ENCODE peak calls at places on chromosomes 7 and 10, in five cellular contexts. One of them, this sample, is unnamed.

GRCh38 chr7:143885951-143886350 is 16.0 kb downstream of the TCAF1 start:
- DNase-seq in A549: no peak
- DNase-seq in suprapubic skin: no peak
- DNase-seq in HepG2: no peak
- DNase-seq in stomach: no peak
- DNase-seq in this sample: no peak

GRCh38 chr10:44835300-44835699 is 75.8 kb upstream of the TMEM72 start:
- DNase-seq in A549: no peak
- DNase-seq in suprapubic skin: no peak
- DNase-seq in HepG2: no peak
- DNase-seq in stomach: no peak
- DNase-seq in this sample: no peak

GRCh38 chr7:16034353-16034752 is 347.9 kb upstream of the MEOX2 start:
- DNase-seq in A549: no peak
- DNase-seq in suprapubic skin: no peak
- DNase-seq in HepG2: no peak
- DNase-seq in stomach: no peak
- DNase-seq in this sample: no peak

GRCh38 chr10:68110027-68110426 is 739 bp downstream of the MYPN start:
- DNase-seq in A549: no peak
- DNase-seq in suprapubic skin: no peak
- DNase-seq in HepG2: no peak
- DNase-seq in stomach: no peak
- DNase-seq in this sample: no peak

GRCh38 chr7:155291045-155291530 is 6.6 kb upstream of the INSIG1 start:
- DNase-seq in A549: peak; percentile 67
- DNase-seq in suprapubic skin: no peak
- DNase-seq in HepG2: peak; percentile 2
- DNase-seq in stomach: peak; percentile 52
- DNase-seq in this sample: no peak

GRCh38 chr10:132198381-132199181 is 11.8 kb downstream of the DPYSL4 start:
- DNase-seq in A549: no peak
- DNase-seq in suprapubic skin: no peak
- DNase-seq in HepG2: no peak
- DNase-seq in stomach: no peak
- DNase-seq in this sample: no peak

GRCh38 chr10:92972066-92972870 is 88.3 kb upstream of the CYP26C1 start:
- DNase-seq in A549: peak; percentile 75
- DNase-seq in suprapubic skin: no peak
- DNase-seq in HepG2: peak; percentile 80
- DNase-seq in stomach: peak; percentile 56
- DNase-seq in this sample: no peak

GRCh38 chr7:90720970-90721768 is 125.0 kb downstream of the CDK14 start:
- DNase-seq in A549: no peak
- DNase-seq in suprapubic skin: no peak
- DNase-seq in HepG2: peak; percentile 53
- DNase-seq in stomach: peak; percentile 85
- DNase-seq in this sample: peak; percentile 63

GRCh38 chr10:33026422-33026821 is 68.4 kb upstream of the ITGB1 start:
- DNase-seq in A549: no peak
- DNase-seq in suprapubic skin: no peak
- DNase-seq in HepG2: no peak
- DNase-seq in stomach: no peak
- DNase-seq in this sample: no peak

GRCh38 chr10:79027147-79028055 is 41.4 kb upstream of the ZMIZ1 start:
- DNase-seq in A549: no peak
- DNase-seq in suprapubic skin: peak; percentile 58
- DNase-seq in HepG2: no peak
- DNase-seq in stomach: no peak
- DNase-seq in this sample: no peak

GRCh38 chr10:44980309-44981171 is 1.9 kb upstream of the DEPP1 start:
- DNase-seq in A549: no peak
- DNase-seq in suprapubic skin: peak; percentile 80
- DNase-seq in HepG2: peak; percentile 97
- DNase-seq in stomach: no peak
- DNase-seq in this sample: no peak

GRCh38 chr10:24465124-24465874 is 256.4 kb downstream of the KIAA1217 start:
- DNase-seq in A549: no peak
- DNase-seq in suprapubic skin: no peak
- DNase-seq in HepG2: no peak
- DNase-seq in stomach: peak; percentile 57
- DNase-seq in this sample: no peak

GRCh38 chr10:98144985-98145384 is 10.5 kb downstream of the R3HCC1L start:
- DNase-seq in A549: no peak
- DNase-seq in suprapubic skin: no peak
- DNase-seq in HepG2: no peak
- DNase-seq in stomach: no peak
- DNase-seq in this sample: no peak

GRCh38 chr7:121079425-121080169 is 91.1 kb downstream of the CPED1 start:
- DNase-seq in A549: no peak
- DNase-seq in suprapubic skin: no peak
- DNase-seq in HepG2: peak; percentile 32
- DNase-seq in stomach: no peak
- DNase-seq in this sample: no peak

GRCh38 chr7:6545398-6546126 is 5.7 kb downstream of the GRID2IP start:
- DNase-seq in A549: no peak
- DNase-seq in suprapubic skin: no peak
- DNase-seq in HepG2: no peak
- DNase-seq in stomach: no peak
- DNase-seq in this sample: no peak

GRCh38 chr7:40922316-40922670 is 780.6 kb downstream of the INHBA start:
- DNase-seq in A549: no peak
- DNase-seq in suprapubic skin: no peak
- DNase-seq in HepG2: no peak
- DNase-seq in stomach: no peak
- DNase-seq in this sample: no peak

GRCh38 chr10:73997479-73997805 is 474 bp upstream of the VCL start:
- DNase-seq in A549: no peak
- DNase-seq in suprapubic skin: no peak
- DNase-seq in HepG2: no peak
- DNase-seq in stomach: no peak
- DNase-seq in this sample: no peak

GRCh38 chr10:9342865-9343450 is 1288.5 kb downstream of the GATA3 start:
- DNase-seq in A549: peak; percentile 36
- DNase-seq in suprapubic skin: no peak
- DNase-seq in HepG2: peak; percentile 33
- DNase-seq in stomach: no peak
- DNase-seq in this sample: no peak

GRCh38 chr10:34916368-34916767 is 101.3 kb upstream of the PARD3 start:
- DNase-seq in A549: no peak
- DNase-seq in suprapubic skin: peak; percentile 13
- DNase-seq in HepG2: no peak
- DNase-seq in stomach: no peak
- DNase-seq in this sample: no peak

GRCh38 chr10:74079028-74079913 is 71.4 kb downstream of the AP3M1 start:
- DNase-seq in A549: no peak
- DNase-seq in suprapubic skin: no peak
- DNase-seq in HepG2: no peak
- DNase-seq in stomach: no peak
- DNase-seq in this sample: no peak

GRCh38 chr7:96719164-96719563 is 9.5 kb upstream of the SEM1 start:
- DNase-seq in A549: no peak
- DNase-seq in suprapubic skin: no peak
- DNase-seq in HepG2: no peak
- DNase-seq in stomach: no peak
- DNase-seq in this sample: no peak

GRCh38 chr10:27998178-27998953 is 513 bp downstream of the ODAD2 start:
- DNase-seq in A549: peak; percentile 3
- DNase-seq in suprapubic skin: no peak
- DNase-seq in HepG2: no peak
- DNase-seq in stomach: no peak
- DNase-seq in this sample: no peak

GRCh38 chr10:49633327-49634045 is 19.6 kb downstream of the CHAT start:
- DNase-seq in A549: no peak
- DNase-seq in suprapubic skin: peak; percentile 69
- DNase-seq in HepG2: no peak
- DNase-seq in stomach: no peak
- DNase-seq in this sample: no peak

GRCh38 chr7:22565315-22565811 is 65.4 kb upstream of the STEAP1B start:
- DNase-seq in A549: no peak
- DNase-seq in suprapubic skin: no peak
- DNase-seq in HepG2: no peak
- DNase-seq in stomach: no peak
- DNase-seq in this sample: no peak
- H3K4me3 ChIP-seq in A549: no peak overlapping the region
- H3K4me3 ChIP-seq in suprapubic skin: no peak overlapping the region
- H3K4me3 ChIP-seq in HepG2: no peak overlapping the region
- H3K4me3 ChIP-seq in stomach: no peak overlapping the region
- H3K4me3 ChIP-seq in this sample: no peak overlapping the region

GRCh38 chr7:131107343-131108211 is 220.1 kb upstream of the MKLN1 start:
- DNase-seq in A549: peak; percentile 88
- DNase-seq in suprapubic skin: peak; percentile 86
- DNase-seq in HepG2: peak; percentile 83
- DNase-seq in stomach: peak; percentile 69
- DNase-seq in this sample: peak; percentile 56

GRCh38 chr7:131104611-131105293 is 222.9 kb upstream of the MKLN1 start:
- DNase-seq in A549: no peak
- DNase-seq in suprapubic skin: no peak
- DNase-seq in HepG2: no peak
- DNase-seq in stomach: no peak
- DNase-seq in this sample: no peak

GRCh38 chr7:131106681-131107342 is 220.9 kb upstream of the MKLN1 start:
- DNase-seq in A549: peak; percentile 60
- DNase-seq in suprapubic skin: peak; percentile 86
- DNase-seq in HepG2: no peak
- DNase-seq in stomach: peak; percentile 45
- DNase-seq in this sample: peak; percentile 50

GRCh38 chr7:131105294-131105802 is 222.3 kb upstream of the MKLN1 start:
- DNase-seq in A549: peak; percentile 50
- DNase-seq in suprapubic skin: no peak
- DNase-seq in HepG2: no peak
- DNase-seq in stomach: no peak
- DNase-seq in this sample: peak; percentile 43

DNA sequence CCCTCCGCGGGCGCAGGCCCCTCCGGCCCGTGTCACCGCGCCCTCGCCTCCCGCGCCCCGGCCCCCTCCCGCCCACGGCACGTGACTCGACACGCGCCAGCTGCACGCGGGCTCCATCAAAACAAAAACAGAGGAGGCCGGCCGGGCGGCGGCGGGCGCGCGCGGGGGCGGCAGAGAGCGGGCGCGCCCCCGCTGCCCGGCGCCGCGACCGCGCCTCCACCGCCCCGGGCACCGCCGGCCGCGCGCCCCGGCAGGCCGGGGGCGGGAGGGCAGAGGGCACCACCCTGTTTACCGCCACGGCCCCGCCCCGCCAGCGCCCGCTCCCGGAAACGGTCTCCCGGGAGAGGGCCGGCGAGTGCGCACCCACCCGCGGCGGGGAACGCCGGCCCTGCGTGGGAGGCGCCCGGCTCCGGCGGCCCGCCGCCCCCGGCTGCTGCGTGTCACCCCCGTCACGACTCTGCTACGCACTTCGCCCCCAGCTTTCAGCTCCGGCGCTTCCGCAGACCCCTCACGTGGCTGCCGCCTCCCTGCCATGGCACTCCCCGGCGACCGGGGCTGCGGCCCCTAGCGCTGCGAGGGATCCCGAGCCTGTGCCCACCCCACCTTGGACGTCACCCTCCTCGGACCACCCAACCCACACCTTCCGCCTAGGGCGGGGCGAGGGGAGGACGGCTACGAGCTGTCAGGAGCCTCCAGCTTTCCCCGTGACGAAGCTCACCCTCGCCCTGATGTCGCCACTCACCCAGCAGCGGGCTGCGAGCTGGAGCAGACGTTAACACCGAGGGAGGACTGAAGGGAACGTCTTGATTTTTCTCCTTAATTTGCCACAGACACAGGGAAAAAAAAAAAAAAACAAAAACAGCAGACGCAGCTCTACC is 221.6 kb upstream of the MKLN1 start:
- DNase-seq in A549: peak; percentile 76
- DNase-seq in suprapubic skin: peak; percentile 89
- DNase-seq in HepG2: peak; percentile 59
- DNase-seq in stomach: peak; percentile 83
- DNase-seq in this sample: peak; percentile 69
- TF ChIP-seq EP300 in A549: no peak
- TF ChIP-seq EP300 in suprapubic skin: no peak
- TF ChIP-seq EP300 in HepG2: no peak
- TF ChIP-seq EP300 in stomach: peak; percentile 15
- TF ChIP-seq EP300 in this sample: peak; percentile 97

GRCh38 chr10:86830043-86830591 is 73.7 kb downstream of the BMPR1A start:
- DNase-seq in A549: no peak
- DNase-seq in suprapubic skin: no peak
- DNase-seq in HepG2: no peak
- DNase-seq in stomach: no peak
- DNase-seq in this sample: no peak
- H3K4me1 ChIP-seq in A549: peaks cover 20% of the 10 kb centered on the region
- H3K4me1 ChIP-seq in suprapubic skin: peaks cover 8% of the 10 kb centered on the region
- H3K4me1 ChIP-seq in HepG2: no peaks in the 10 kb centered on the region
- H3K4me1 ChIP-seq in stomach: peaks cover 19% of the 10 kb centered on the region
- H3K4me1 ChIP-seq in this sample: peaks cover 59% of the 10 kb centered on the region

GRCh38 chr7:130491841-130492518 is at the start of gene MEST:
- DNase-seq in A549: no peak
- DNase-seq in suprapubic skin: no peak
- DNase-seq in HepG2: no peak
- DNase-seq in stomach: no peak
- DNase-seq in this sample: no peak

GRCh38 chr7:130489140-130489967 is 2.5 kb upstream of the MEST start:
- DNase-seq in A549: no peak
- DNase-seq in suprapubic skin: no peak
- DNase-seq in HepG2: no peak
- DNase-seq in stomach: no peak
- DNase-seq in this sample: no peak

GRCh38 chr7:130490287-130490686 is 1.6 kb upstream of the MEST start:
- DNase-seq in A549: no peak
- DNase-seq in suprapubic skin: no peak
- DNase-seq in HepG2: no peak
- DNase-seq in stomach: no peak
- DNase-seq in this sample: no peak

GRCh38 chr7:130492519-130493274 is 812 bp downstream of the MEST start:
- DNase-seq in A549: no peak
- DNase-seq in suprapubic skin: no peak
- DNase-seq in HepG2: no peak
- DNase-seq in stomach: no peak
- DNase-seq in this sample: no peak

DNA sequence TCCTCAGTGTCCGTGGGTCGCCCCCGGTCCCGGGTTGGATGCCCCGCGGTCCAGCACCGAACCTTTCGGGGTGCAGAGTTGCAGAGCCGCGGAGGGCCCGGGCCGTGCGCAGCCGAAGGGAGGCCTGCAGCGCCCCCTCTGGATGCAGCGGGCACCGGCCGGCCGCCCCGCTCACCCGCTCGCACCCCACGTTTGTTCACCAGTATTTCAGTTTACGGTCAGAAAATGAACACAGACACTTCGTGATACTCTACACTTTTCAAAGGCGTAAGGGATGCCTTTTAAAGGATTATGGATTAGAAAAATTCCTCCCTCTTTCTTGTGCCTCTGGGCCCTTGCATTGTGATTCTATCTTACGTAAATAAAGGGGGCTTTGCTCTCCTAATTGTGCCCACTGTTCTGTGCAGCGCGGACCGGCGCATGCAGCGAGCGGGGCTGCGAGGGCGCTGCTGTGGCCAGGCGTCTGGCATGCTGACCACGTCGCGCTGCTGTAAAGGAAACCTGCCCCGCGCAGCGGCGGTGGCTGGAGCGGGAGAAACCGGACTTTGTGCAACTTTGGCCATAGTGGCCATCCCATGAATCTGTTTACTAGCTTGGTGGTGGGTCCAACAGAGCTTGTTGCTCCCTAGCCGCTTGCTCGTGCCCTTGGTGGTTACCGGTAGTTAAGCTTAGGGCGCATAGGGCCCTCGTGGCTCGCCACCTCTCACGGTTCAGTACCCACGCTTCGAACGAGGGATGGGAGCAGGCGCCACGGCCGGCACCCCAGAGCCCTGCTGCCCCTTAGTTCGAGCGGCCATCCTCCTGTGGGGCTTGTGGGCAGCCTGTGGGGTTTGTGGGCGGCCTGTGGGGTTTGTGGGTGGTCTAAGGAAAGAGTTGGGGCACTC is 755 bp upstream of the MEST start:
- DNase-seq in A549: no peak
- DNase-seq in suprapubic skin: no peak
- DNase-seq in HepG2: no peak
- DNase-seq in stomach: peak; percentile 30
- DNase-seq in this sample: peak; percentile 25
- H3K4me3 ChIP-seq in A549: peak overlapping the region; percentile 34
- H3K4me3 ChIP-seq in suprapubic skin: peak overlapping the region; percentile 53
- H3K4me3 ChIP-seq in HepG2: no peak overlapping the region
- H3K4me3 ChIP-seq in stomach: peak overlapping the region; percentile 49
- H3K4me3 ChIP-seq in this sample: peak overlapping the region; percentile 40